ENCODE peak calls at places on chromosomes 13 and 19, in nine cellular contexts. R is activated CD4-positive, CD25-positive, alpha-beta regulatory T cell treated with anti-CD3 and anti-CD28 coated beads, Interleukin-2, amount 50 U/mL, for 72 hours; B is RWPE1; J is posterior cingulate gyrus; L is HFF-Myc; G is AG08396; P is GM23248; S is iPS-NIHi11; D is D341Med. Q is an unnamed sample.

GRCh38 chr19:7867092-7867844 is 6.9 kb downstream of the PRR36 start:
- DNase-seq in L (no peak), D (no peak), G (no peak), B (no peak), J (no peak), S (no peak), R (no peak), P (no peak), Q (no peak)

GRCh38 chr19:14118165-14119051 is 846 bp upstream of the PRKACA start:
- DNase-seq in D (no peak), R (peak; percentile 37), B (peak; percentile 54), J (peak; percentile 90), L (no peak), S (no peak), P (peak; percentile 87), G (peak; percentile 64), Q (peak; percentile 25)

GRCh38 chr19:19489804-19490204 is 25.5 kb downstream of the TSSK6 start:
- DNase-seq in D (no peak), J (no peak), S (no peak), G (no peak), L (no peak), P (no peak), B (no peak), R (no peak), Q (no peak)

GRCh38 chr13:25187596-25187995 is 15.5 kb upstream of the AMER2 start:
- DNase-seq in G (no peak), B (no peak), D (no peak), J (no peak), L (no peak), S (no peak), R (no peak), P (no peak), Q (no peak)

GRCh38 chr19:42683917-42684513 is 56.3 kb downstream of the PSG3 start:
- DNase-seq in J (no peak), S (peak; percentile 29), L (peak; percentile 21), P (peak; percentile 32), B (peak; percentile 5), R (no peak), D (no peak), G (peak; percentile 35), Q (no peak)

GRCh38 chr13:77786888-77787287 is 89.4 kb downstream of the SLAIN1 start:
- DNase-seq in G (no peak), B (no peak), S (no peak), R (no peak), P (no peak), D (no peak), L (no peak), J (no peak), Q (no peak)

GRCh38 chr13:109815651-109816050 is 29.3 kb upstream of the IRS2 start:
- DNase-seq in B (no peak), G (no peak), S (no peak), J (no peak), R (no peak), L (no peak), D (no peak), P (no peak), Q (no peak)

GRCh38 chr19:9324584-9324962 is 594 bp downstream of the ZNF559 start:
- DNase-seq in B (peak; percentile 4), G (no peak), R (no peak), L (no peak), J (no peak), P (no peak), S (no peak), D (no peak), Q (no peak)

GRCh38 chr13:46297338-46297737 is 85.6 kb downstream of the LRRC63 start:
- DNase-seq in G (no peak), S (no peak), J (no peak), P (peak; percentile 26), L (no peak), D (no peak), B (no peak), R (no peak), Q (no peak)

GRCh38 chr19:48556163-48556562 is 4.2 kb downstream of the SULT2B1 start:
- DNase-seq in R (no peak), P (peak; percentile 88), J (no peak), D (no peak), L (no peak), S (peak; percentile 31), G (peak; percentile 76), B (peak; percentile 79), Q (no peak)

GRCh38 chr13:29101404-29101803 is 281.3 kb downstream of the MTUS2 start:
- DNase-seq in G (no peak), L (no peak), B (no peak), J (no peak), P (no peak), R (no peak), S (no peak), D (no peak), Q (no peak)

GRCh38 chr13:44273216-44273615 is 100.4 kb upstream of the SERP2 start:
- DNase-seq in S (no peak), B (no peak), L (no peak), G (no peak), P (no peak), J (no peak), D (no peak), R (no peak), Q (no peak)

GRCh38 chr13:61410669-61411297 is 4.9 kb downstream of the PCDH20 start:
- DNase-seq in G (peak; percentile 8), J (no peak), S (peak; percentile 41), D (peak; percentile 42), P (peak; percentile 32), R (no peak), B (peak; percentile 11), L (no peak), Q (no peak)

GRCh38 chr13:65940720-65941119 is 1289.4 kb downstream of the PCDH9 start:
- DNase-seq in B (no peak), P (no peak), G (no peak), D (no peak), J (no peak), L (no peak), S (no peak), R (no peak), Q (no peak)

GRCh38 chr13:36530050-36530789 is 97.9 kb downstream of the CCNA1 start:
- DNase-seq in J (no peak), S (peak; percentile 53), B (peak; percentile 32), P (no peak), G (no peak), R (no peak), D (no peak), L (no peak), Q (no peak)

GRCh38 chr13:76965759-76966421 is 17.6 kb downstream of the ACOD1 start:
- DNase-seq in P (peak; percentile 78), G (peak; percentile 48), D (no peak), R (no peak), S (no peak), L (peak; percentile 62), B (peak; percentile 46), J (no peak), Q (no peak)

GRCh38 chr19:4547303-4548237 is 7.7 kb upstream of the LRG1 start:
- DNase-seq in G (no peak), B (no peak), D (peak; percentile 46), J (no peak), L (no peak), P (peak; percentile 23), R (no peak), S (peak; percentile 44), Q (no peak)

GRCh38 chr19:55149078-55150003 is at the start of gene TNNT1:
- DNase-seq in S (peak; percentile 51), D (no peak), B (no peak), G (no peak), P (peak; percentile 16), R (no peak), J (no peak), L (no peak), Q (no peak)

GRCh38 chr13:38361551-38362262 is 12.1 kb downstream of the UFM1 start:
- DNase-seq in D (no peak), L (no peak), B (no peak), S (no peak), G (no peak), P (no peak), R (no peak), J (no peak), Q (no peak)

GRCh38 chr19:13788991-13789390 is 6.3 kb upstream of the ZSWIM4 start:
- DNase-seq in P (peak; percentile 63), L (no peak), J (no peak), D (no peak), B (no peak), G (peak; percentile 40), S (no peak), R (no peak), Q (no peak)

GRCh38 chr19:2339644-2340310 is 11.3 kb downstream of the SPPL2B start:
- DNase-seq in G (no peak), S (no peak), R (no peak), D (no peak), J (peak; percentile 37), L (no peak), B (no peak), P (no peak), Q (no peak)

GRCh38 chr19:55766466-55766865 is 2.5 kb upstream of the RFPL4AL1 start:
- DNase-seq in R (no peak), L (no peak), S (no peak), B (no peak), G (no peak), D (no peak), J (no peak), P (no peak), Q (no peak)

GRCh38 chr19:7799640-7800355 is 30.2 kb upstream of the EVI5L start:
- DNase-seq in S (peak; percentile 67), P (peak; percentile 87), D (peak; percentile 80), B (peak; percentile 72), R (peak; percentile 49), J (peak; percentile 88), G (peak; percentile 61), L (peak; percentile 43), Q (peak; percentile 35)

GRCh38 chr19:3752492-3752891 is 9.0 kb downstream of the APBA3 start:
- DNase-seq in L (no peak), R (no peak), B (no peak), P (no peak), G (no peak), S (no peak), D (no peak), J (no peak), Q (no peak)

GRCh38 chr19:29539668-29540067 is 13.9 kb downstream of the VSTM2B start:
- DNase-seq in P (no peak), L (no peak), D (no peak), S (no peak), J (no peak), R (no peak), G (no peak), B (no peak), Q (no peak)

GRCh38 chr19:750640-751423 is at the start of gene MISP:
- DNase-seq in L (no peak), G (no peak), J (no peak), S (no peak), R (no peak), D (no peak), P (no peak), B (peak; percentile 90), Q (no peak)

GRCh38 chr13:73216381-73216831 is 157.6 kb downstream of the KLF5 start:
- DNase-seq in S (no peak), R (no peak), L (no peak), G (no peak), D (no peak), J (no peak), P (peak; percentile 77), B (no peak), Q (no peak)

GRCh38 chr13:73816702-73817101 is 317.5 kb downstream of the KLF12 start:
- DNase-seq in J (no peak), L (no peak), B (peak; percentile 24), G (no peak), S (no peak), P (no peak), D (no peak), R (no peak), Q (no peak)

GRCh38 chr13:106522898-106523525 is 12.4 kb downstream of the EFNB2 start:
- DNase-seq in S (no peak), L (no peak), P (no peak), B (no peak), J (no peak), D (no peak), R (no peak), G (no peak), Q (no peak)

GRCh38 chr13:62997038-62997619 is 1581.5 kb upstream of the PCDH20 start:
- DNase-seq in G (no peak), S (no peak), B (no peak), R (no peak), J (no peak), L (no peak), P (no peak), D (no peak), Q (no peak)

GRCh38 chr19:17553256-17553655 is 2.2 kb upstream of the COLGALT1 start:
- DNase-seq in J (no peak), R (no peak), D (no peak), P (peak; percentile 96), L (peak; percentile 89), B (peak; percentile 41), G (peak; percentile 74), S (no peak), Q (no peak)

Q was measured in activated B cell treated with CpG ODN at 0.5 μM for 24 hours.